ENCODE peak calls at places on chromosomes 7 and 10, in five cellular contexts. M is HCT116, D is adrenal gland, W is heart left ventricle, F is prostate gland. E is an unnamed sample.
A peak's percentile ranks its signal among the peaks of the same experiment; 100 is the strongest.

GRCh38 chr10:16931919-16932318 is 114.7 kb upstream of the RSU1 start:
- DNase-seq in D (no peak), M (no peak), F (no peak), W (no peak), E (no peak)

GRCh38 chr7:142025896-142026295 is 30.2 kb downstream of the MGAM start:
- DNase-seq in D (no peak), W (no peak), F (no peak), M (no peak), E (no peak)

GRCh38 chr7:52525772-52526341 is 509.6 kb upstream of the POM121L12 start:
- DNase-seq in F (no peak), W (no peak), D (no peak), M (no peak), E (no peak)

GRCh38 chr10:33314788-33315561 is 19.5 kb downstream of the NRP1 start:
- DNase-seq in W (no peak), F (peak; percentile 52), D (no peak), M (no peak), E (no peak)

GRCh38 chr7:288671-289101 is 1.3 kb upstream of the FOXL3 start:
- DNase-seq in D (no peak), M (no peak), F (no peak), W (peak; percentile 11), E (no peak)

GRCh38 chr10:101655581-101655980 is 39.4 kb downstream of the FBXW4 start:
- DNase-seq in F (no peak), W (no peak), D (peak; percentile 21), M (no peak), E (peak; percentile 33)

GRCh38 chr7:40315277-40315676 is 180.5 kb downstream of the SUGCT start:
- DNase-seq in M (no peak), D (no peak), W (no peak), F (no peak), E (no peak)

GRCh38 chr7:77537136-77537594 is at the start of gene PTPN12:
- DNase-seq in D (no peak), M (no peak), W (no peak), F (peak; percentile 63), E (peak; percentile 64)

GRCh38 chr7:134690614-134691504 is 44.2 kb downstream of the BPGM start:
- DNase-seq in W (no peak), F (no peak), D (no peak), M (no peak), E (no peak)

GRCh38 chr10:5450605-5451384 is 38.4 kb downstream of the NET1 start:
- DNase-seq in W (no peak), M (no peak), D (no peak), F (no peak), E (no peak)

GRCh38 chr7:30845426-30846135 is 66.1 kb upstream of the AQP1 start:
- DNase-seq in W (peak; percentile 57), D (peak; percentile 12), M (no peak), F (no peak), E (no peak)

DNA sequence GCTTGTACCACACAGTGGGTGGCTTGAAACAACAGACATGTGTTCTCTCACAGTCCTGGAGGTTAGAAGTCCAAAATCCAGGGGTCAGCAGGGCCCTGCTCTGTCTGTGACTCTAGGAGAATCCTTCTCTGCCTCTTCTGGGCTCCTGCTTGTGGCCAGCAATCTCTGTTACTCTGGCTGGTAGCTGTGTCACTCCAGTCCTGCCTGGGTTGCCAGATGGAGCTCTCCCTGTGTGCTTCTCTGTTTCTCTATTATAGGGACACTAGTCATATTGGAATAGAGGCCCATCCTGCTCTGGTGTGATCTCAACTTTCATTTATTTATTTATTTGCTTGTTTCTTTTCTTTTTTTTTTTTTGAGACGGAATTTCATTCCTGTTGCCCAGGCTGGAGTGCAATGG is 276.6 kb upstream of the GALNT17 start:
- DNase-seq in F (no peak), W (no peak), M (no peak), D (no peak), E (no peak)
- TF ChIP-seq CTCF in F (no peak), W (no peak), M (no peak), D (no peak), E (no peak)

GRCh38 chr7:24574365-24574764 is 1.1 kb downstream of the PALS2 start:
- DNase-seq in F (no peak), D (no peak), W (no peak), M (no peak), E (no peak)

GRCh38 chr7:24572421-24573007 is 738 bp upstream of the PALS2 start:
- DNase-seq in W (peak; percentile 40), M (no peak), F (peak; percentile 24), D (peak; percentile 68), E (peak; percentile 35)

GRCh38 chr7:24572014-24572413 is 1.2 kb upstream of the PALS2 start:
- DNase-seq in M (no peak), W (no peak), D (no peak), F (no peak), E (no peak)

GRCh38 chr7:24573554-24574338 is 494 bp downstream of the PALS2 start:
- DNase-seq in M (no peak), F (peak; percentile 25), D (peak; percentile 37), W (peak; percentile 53), E (peak; percentile 26)

GRCh38 chr7:24573008-24573553 is at the start of gene PALS2:
- DNase-seq in F (peak; percentile 63), W (peak; percentile 65), D (peak; percentile 57), M (peak; percentile 29), E (peak; percentile 63)
- TF ChIP-seq POLR2A in F (peak; percentile 12), W (no peak), D (no peak), M (peak; percentile 8), E (peak; percentile 73)

GRCh38 chr10:12848439-12849173 is 152.9 kb downstream of the CCDC3 start:
- DNase-seq in D (no peak), F (no peak), W (no peak), M (no peak), E (no peak)
- H3K27ac ChIP-seq in D (no peak overlapping the region), F (peak overlapping the region; percentile 47), W (no peak overlapping the region), M (no peak overlapping the region), E (no peak overlapping the region)

DNA sequence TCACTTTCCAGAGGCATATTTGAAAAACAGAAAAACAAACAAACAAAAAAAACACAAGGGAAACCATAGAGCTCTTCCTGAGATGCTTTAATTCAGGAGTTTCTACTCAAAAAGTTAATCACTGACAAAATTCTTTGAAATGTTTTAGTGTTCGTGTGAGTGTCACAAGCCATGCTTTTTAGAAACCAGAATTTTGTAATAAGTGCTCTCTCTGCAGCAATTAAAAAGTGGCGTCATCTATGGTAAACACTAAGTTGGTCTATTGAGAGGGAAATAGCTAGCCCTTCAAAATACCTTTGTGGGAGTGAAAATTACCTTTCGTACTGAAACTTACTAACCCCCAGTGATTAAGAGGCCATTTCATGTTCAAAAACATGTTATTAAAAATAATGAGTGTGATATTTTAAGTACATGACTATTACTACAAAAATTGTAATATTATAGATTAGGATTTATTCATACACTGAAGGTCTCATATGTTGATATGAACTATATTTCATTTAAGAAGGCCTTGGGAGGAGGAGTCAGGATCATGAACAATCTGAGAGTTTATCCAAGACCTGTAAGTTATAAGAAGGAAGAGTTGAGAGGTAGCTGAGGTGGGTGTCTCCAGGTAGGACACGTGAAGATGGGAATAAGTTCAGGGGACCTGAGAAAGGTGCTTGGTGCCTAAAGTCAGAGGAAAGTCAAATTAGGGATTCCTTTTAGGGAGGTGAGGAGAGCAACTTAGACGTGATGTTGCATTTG is 94.6 kb downstream of the PPP1R9A start:
- DNase-seq in F (no peak), W (no peak), D (no peak), M (no peak), E (no peak)
- TF ChIP-seq CTCF in F (no peak), W (no peak), D (no peak), M (no peak), E (no peak)

DNA sequence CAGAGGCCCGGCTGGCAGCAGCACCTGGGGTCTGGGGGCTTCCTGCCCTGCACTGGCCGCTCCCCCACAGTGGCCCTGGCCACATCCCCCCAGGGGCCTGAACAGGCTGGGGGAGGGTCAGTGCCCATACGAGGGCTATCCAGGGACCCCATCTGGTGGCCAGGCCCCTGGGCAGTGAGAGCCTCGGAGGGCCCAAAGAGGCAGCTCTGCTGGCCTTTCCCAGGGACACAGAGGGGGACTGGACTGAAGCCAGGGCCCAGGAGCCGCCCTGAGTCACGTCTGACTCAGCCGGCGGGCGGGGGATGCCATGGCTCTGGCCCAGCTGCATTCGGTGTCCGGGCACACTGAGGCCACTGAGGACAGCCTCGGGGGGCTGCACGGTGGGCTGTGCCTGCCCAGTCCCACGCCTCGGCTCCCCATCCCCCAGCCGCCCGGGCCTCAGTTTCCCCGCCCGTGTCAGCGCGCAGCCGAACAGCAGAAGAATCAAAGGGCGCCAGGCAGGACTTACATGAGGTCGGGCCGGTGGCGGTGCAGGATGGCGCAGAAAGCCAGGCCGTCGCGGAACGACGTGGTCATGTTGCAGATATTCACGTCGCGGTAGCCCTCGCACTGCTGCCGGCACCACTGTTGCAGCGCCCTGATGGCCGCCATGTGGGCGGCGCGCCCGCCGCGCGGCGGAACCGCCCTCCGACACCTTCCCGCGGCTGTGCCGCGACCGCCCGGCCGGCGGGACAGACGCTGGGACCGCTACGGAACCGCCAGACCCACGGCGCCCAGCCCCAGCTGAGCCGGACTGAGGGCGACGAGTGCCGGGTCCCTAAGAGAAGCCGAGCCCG is at the start of gene MICALL2:
- DNase-seq in D (peak; percentile 96), M (peak; percentile 54), W (peak; percentile 92), F (peak; percentile 53), E (peak; percentile 53)
- TF ChIP-seq POLR2A in D (peak; percentile 97), M (peak; percentile 75), W (peak; percentile 99), F (peak; percentile 97), E (peak; percentile 97)

DNA sequence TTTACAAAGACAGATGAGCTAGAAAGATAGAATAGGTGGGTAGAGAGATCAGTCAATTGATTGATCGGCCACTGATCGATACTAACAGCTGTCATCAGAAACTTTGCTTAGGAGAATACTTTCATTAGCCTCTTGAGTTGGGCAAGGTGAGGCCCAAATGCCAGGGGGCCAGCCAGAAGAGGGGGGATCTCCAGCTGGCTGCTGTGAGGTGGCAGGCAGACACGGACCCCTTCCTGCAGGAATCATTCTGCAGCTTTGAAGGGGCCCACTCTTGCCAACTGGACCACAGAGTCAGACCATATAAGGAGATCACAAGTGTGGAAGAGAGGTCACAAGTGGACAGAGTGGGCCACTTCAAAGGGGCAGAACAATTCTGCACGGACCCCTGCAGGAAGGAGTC is 62.9 kb upstream of the DOCK1 start:
- DNase-seq in W (no peak), D (no peak), M (no peak), F (no peak), E (no peak)
- H3K27ac ChIP-seq in W (no peak overlapping the region), D (no peak overlapping the region), M (no peak overlapping the region), F (no peak overlapping the region), E (no peak overlapping the region)